ENCODE peak calls at places on chromosomes 13 and 19, in four cellular contexts. One of them, this sample, is unnamed.

GRCh38 chr13:28754698-28755545 is 36.2 kb upstream of the SLC46A3 start:
- DNase-seq in effector memory CD4-positive, alpha-beta T cell: no peak
- DNase-seq in left lung: no peak
- DNase-seq in heart right ventricle: peak
- DNase-seq in this sample: no peak

GRCh38 chr13:44523176-44524017 is 52.7 kb downstream of the TSC22D1 start:
- DNase-seq in effector memory CD4-positive, alpha-beta T cell: no peak
- DNase-seq in heart right ventricle: no peak
- DNase-seq in left lung: no peak
- DNase-seq in this sample: peak

GRCh38 chr19:17394891-17395415 is 957 bp upstream of the CCDC194 start:
- DNase-seq in left lung: peak
- DNase-seq in effector memory CD4-positive, alpha-beta T cell: peak
- DNase-seq in heart right ventricle: peak
- DNase-seq in this sample: no peak

GRCh38 chr13:36526897-36527296 is 94.6 kb downstream of the CCNA1 start:
- DNase-seq in effector memory CD4-positive, alpha-beta T cell: no peak
- DNase-seq in heart right ventricle: no peak
- DNase-seq in left lung: no peak
- DNase-seq in this sample: peak

GRCh38 chr19:58586131-58586765 is 13.1 kb upstream of the MZF1 start:
- DNase-seq in left lung: peak
- DNase-seq in heart right ventricle: no peak
- DNase-seq in effector memory CD4-positive, alpha-beta T cell: no peak
- DNase-seq in this sample: no peak

GRCh38 chr13:46612258-46612657 is 59.3 kb downstream of the LRCH1 start:
- DNase-seq in heart right ventricle: no peak
- DNase-seq in left lung: no peak
- DNase-seq in effector memory CD4-positive, alpha-beta T cell: no peak
- DNase-seq in this sample: no peak

GRCh38 chr13:77523834-77524728 is 11.4 kb upstream of the SCEL start:
- DNase-seq in left lung: no peak
- DNase-seq in heart right ventricle: no peak
- DNase-seq in effector memory CD4-positive, alpha-beta T cell: no peak
- DNase-seq in this sample: peak

GRCh38 chr19:9937001-9937411 is 691 bp upstream of the OLFM2 start:
- DNase-seq in effector memory CD4-positive, alpha-beta T cell: no peak
- DNase-seq in left lung: no peak
- DNase-seq in heart right ventricle: no peak
- DNase-seq in this sample: no peak

GRCh38 chr13:33259296-33259695 is 26.3 kb downstream of the STARD13 start:
- DNase-seq in heart right ventricle: no peak
- DNase-seq in effector memory CD4-positive, alpha-beta T cell: no peak
- DNase-seq in left lung: no peak
- DNase-seq in this sample: no peak

GRCh38 chr13:30807392-30807791 is 72.0 kb downstream of the ALOX5AP start:
- DNase-seq in left lung: no peak
- DNase-seq in heart right ventricle: no peak
- DNase-seq in effector memory CD4-positive, alpha-beta T cell: no peak
- DNase-seq in this sample: no peak

GRCh38 chr19:3606690-3607289 is at the start of gene TBXA2R:
- DNase-seq in heart right ventricle: peak
- DNase-seq in effector memory CD4-positive, alpha-beta T cell: no peak
- DNase-seq in left lung: peak
- DNase-seq in this sample: no peak

GRCh38 chr19:7852851-7853759 is 21.1 kb downstream of the PRR36 start:
- DNase-seq in left lung: peak
- DNase-seq in effector memory CD4-positive, alpha-beta T cell: peak
- DNase-seq in heart right ventricle: peak
- DNase-seq in this sample: no peak

GRCh38 chr19:45492627-45493470 is 4.0 kb downstream of the RTN2 start:
- DNase-seq in effector memory CD4-positive, alpha-beta T cell: no peak
- DNase-seq in left lung: peak
- DNase-seq in heart right ventricle: peak
- DNase-seq in this sample: no peak

GRCh38 chr13:56659041-56659471 is 481.7 kb upstream of the PRR20A start:
- DNase-seq in heart right ventricle: peak
- DNase-seq in left lung: peak
- DNase-seq in effector memory CD4-positive, alpha-beta T cell: no peak
- DNase-seq in this sample: no peak

GRCh38 chr13:40779796-40780285 is 8.9 kb upstream of the MRPS31 start:
- DNase-seq in effector memory CD4-positive, alpha-beta T cell: no peak
- DNase-seq in heart right ventricle: no peak
- DNase-seq in left lung: no peak
- DNase-seq in this sample: no peak

GRCh38 chr13:111966969-111967368 is 100.0 kb upstream of the SOX1 start:
- DNase-seq in effector memory CD4-positive, alpha-beta T cell: no peak
- DNase-seq in left lung: no peak
- DNase-seq in heart right ventricle: no peak
- DNase-seq in this sample: no peak

GRCh38 chr13:111968611-111969010 is 98.3 kb upstream of the SOX1 start:
- DNase-seq in heart right ventricle: no peak
- DNase-seq in effector memory CD4-positive, alpha-beta T cell: no peak
- DNase-seq in left lung: no peak
- DNase-seq in this sample: no peak

GRCh38 chr13:111969551-111970135 is 97.3 kb upstream of the SOX1 start:
- DNase-seq in effector memory CD4-positive, alpha-beta T cell: no peak
- DNase-seq in heart right ventricle: no peak
- DNase-seq in left lung: no peak
- DNase-seq in this sample: no peak

GRCh38 chr13:111965466-111966214 is 101.3 kb upstream of the SOX1 start:
- DNase-seq in left lung: no peak
- DNase-seq in effector memory CD4-positive, alpha-beta T cell: no peak
- DNase-seq in heart right ventricle: no peak
- DNase-seq in this sample: no peak

GRCh38 chr13:111967572-111968201 is 99.3 kb upstream of the SOX1 start:
- DNase-seq in left lung: no peak
- DNase-seq in heart right ventricle: no peak
- DNase-seq in effector memory CD4-positive, alpha-beta T cell: no peak
- DNase-seq in this sample: no peak
- H3K27ac ChIP-seq in left lung: no peak
- H3K27ac ChIP-seq in heart right ventricle: no peak
- H3K27ac ChIP-seq in effector memory CD4-positive, alpha-beta T cell: no peak
- H3K27ac ChIP-seq in this sample: no peak

GRCh38 chr19:35907377-35907745 is 734 bp downstream of the TYROBP start:
- DNase-seq in heart right ventricle: no peak
- DNase-seq in effector memory CD4-positive, alpha-beta T cell: no peak
- DNase-seq in left lung: peak
- DNase-seq in this sample: no peak
- H3K27ac ChIP-seq in heart right ventricle: peak
- H3K27ac ChIP-seq in effector memory CD4-positive, alpha-beta T cell: no peak
- H3K27ac ChIP-seq in left lung: peak
- H3K27ac ChIP-seq in this sample: no peak

DNA sequence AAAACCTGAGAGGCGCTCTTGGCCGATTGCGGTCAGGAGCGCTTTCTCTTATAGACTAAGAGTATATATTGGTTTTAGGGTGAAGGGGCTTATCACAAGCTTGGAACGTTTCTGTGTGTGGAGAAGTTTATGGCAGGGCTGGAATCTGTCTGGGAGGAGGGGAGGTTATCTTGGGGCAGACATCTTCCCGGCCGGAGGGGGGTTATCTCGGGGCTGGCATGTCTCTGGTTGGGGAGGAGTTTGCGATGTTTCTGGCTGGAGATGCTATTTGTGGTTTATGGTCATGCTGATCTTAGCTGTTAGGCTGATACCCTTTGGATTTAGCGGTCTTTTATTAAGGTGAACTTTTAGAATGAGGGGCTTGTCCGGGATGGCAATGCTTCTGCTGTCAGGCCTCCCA is 18.4 kb downstream of the KDM4B start:
- DNase-seq in effector memory CD4-positive, alpha-beta T cell: no peak
- DNase-seq in left lung: no peak
- DNase-seq in heart right ventricle: no peak
- DNase-seq in this sample: no peak
- H3K27ac ChIP-seq in effector memory CD4-positive, alpha-beta T cell: no peak
- H3K27ac ChIP-seq in left lung: no peak
- H3K27ac ChIP-seq in heart right ventricle: peak
- H3K27ac ChIP-seq in this sample: no peak

DNA sequence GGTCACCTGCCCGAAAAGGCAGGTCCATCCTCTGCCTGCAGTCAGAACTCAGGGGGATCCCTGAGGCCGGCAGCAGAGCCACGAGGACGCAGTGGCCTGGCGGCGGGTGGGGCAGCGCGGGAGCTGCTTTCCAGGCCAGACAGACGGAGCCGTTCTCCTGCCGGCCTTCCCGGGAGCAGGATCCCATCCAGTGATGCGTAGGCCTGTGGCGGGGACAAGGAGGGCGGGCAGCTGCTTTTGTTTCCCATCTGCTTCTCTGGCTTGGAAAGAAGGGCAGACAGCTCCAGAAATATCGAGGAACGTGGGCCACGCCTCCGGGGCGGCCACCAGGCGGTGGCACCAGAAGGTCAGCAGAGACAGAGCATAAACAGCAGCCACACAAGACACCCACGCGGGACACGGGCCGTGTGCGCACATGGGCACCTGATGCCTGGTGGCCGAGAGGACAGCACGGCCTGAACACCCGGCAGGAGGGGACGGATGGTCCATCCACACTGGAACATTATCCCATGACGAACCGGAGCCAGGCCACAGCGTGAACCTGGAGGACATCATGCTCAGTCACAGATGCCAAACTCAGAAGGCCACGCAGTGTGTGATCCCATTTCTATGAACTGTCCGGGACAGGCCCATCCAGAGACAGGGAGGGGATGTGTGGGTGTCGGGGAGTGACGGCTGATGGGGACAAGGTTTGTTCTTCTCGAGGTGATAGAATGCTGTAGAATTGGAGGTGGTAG is 13.9 kb upstream of the MKNK2 start:
- DNase-seq in effector memory CD4-positive, alpha-beta T cell: no peak
- DNase-seq in heart right ventricle: peak
- DNase-seq in left lung: no peak
- DNase-seq in this sample: no peak
- H3K27ac ChIP-seq in effector memory CD4-positive, alpha-beta T cell: no peak
- H3K27ac ChIP-seq in heart right ventricle: peak
- H3K27ac ChIP-seq in left lung: peak
- H3K27ac ChIP-seq in this sample: no peak

GRCh38 chr19:14152713-14153112 is 16.3 kb upstream of the ASF1B start:
- DNase-seq in heart right ventricle: no peak
- DNase-seq in left lung: peak
- DNase-seq in effector memory CD4-positive, alpha-beta T cell: no peak
- DNase-seq in this sample: no peak
- H3K27ac ChIP-seq in heart right ventricle: no peak
- H3K27ac ChIP-seq in left lung: no peak
- H3K27ac ChIP-seq in effector memory CD4-positive, alpha-beta T cell: no peak
- H3K27ac ChIP-seq in this sample: no peak

This sample was measured in epithelial cell of prostate.